ENCODE peak calls at places on chromosomes 4 and X, in nine cellular contexts. R, O, E, L, M, B, W, U and C are unnamed samples.

GRCh38 chrX:123771449-123772064 is 38.7 kb upstream of the THOC2 start:
- DNase-seq in W (no peak), L (no peak), U (no peak), R (no peak), B (no peak), E (no peak), O (no peak), M (no peak), C (no peak)

GRCh38 chr4:156294577-156294976 is 340.9 kb upstream of the CTSO start:
- DNase-seq in W (peak; percentile 4), E (no peak), B (peak; percentile 93), U (peak; percentile 32), R (peak; percentile 77), L (peak; percentile 17), O (no peak), M (peak; percentile 92), C (peak; percentile 91)

GRCh38 chr4:163622351-163623051 is 128.0 kb downstream of the TMA16 start:
- DNase-seq in E (no peak), U (no peak), M (no peak), B (no peak), R (no peak), O (no peak), L (no peak), W (no peak), C (no peak)

GRCh38 chrX:41921492-41922124 is 1.7 kb downstream of the CASK start:
- DNase-seq in E (no peak), W (no peak), B (peak; percentile 73), R (peak; percentile 6), L (no peak), O (no peak), U (no peak), M (peak; percentile 6), C (peak; percentile 38)

GRCh38 chr4:142696334-142697122 is 149.6 kb downstream of the INPP4B start:
- DNase-seq in O (peak; percentile 32), U (no peak), E (no peak), W (no peak), B (no peak), R (no peak), M (no peak), L (no peak), C (no peak)

GRCh38 chr4:42492977-42493376 is 95.7 kb downstream of the SHISA3 start:
- DNase-seq in R (no peak), O (no peak), U (no peak), L (no peak), B (no peak), W (no peak), M (no peak), E (no peak), C (no peak)

GRCh38 chr4:174119051-174119450 is 164.4 kb downstream of the FBXO8 start:
- DNase-seq in L (no peak), W (no peak), U (no peak), M (peak; percentile 52), O (no peak), R (no peak), E (no peak), B (peak; percentile 87), C (peak; percentile 72)

GRCh38 chr4:56628592-56628991 is 52.5 kb downstream of the HOPX start:
- DNase-seq in L (no peak), O (no peak), U (no peak), M (no peak), R (no peak), E (no peak), B (no peak), W (no peak), C (no peak)

GRCh38 chr4:182969651-182970279 is 52.6 kb upstream of the DCTD start:
- DNase-seq in O (peak; percentile 3), W (no peak), M (no peak), L (no peak), U (peak; percentile 26), B (no peak), E (no peak), R (no peak), C (no peak)

GRCh38 chrX:821311-822178 is 191.0 kb downstream of the SHOX start:
- DNase-seq in R (no peak), M (no peak), B (peak; percentile 6), L (no peak), O (no peak), E (no peak), W (no peak), U (no peak), C (no peak)

GRCh38 chrX:71536285-71536684 is 3.4 kb downstream of the OGT start:
- DNase-seq in U (no peak), B (no peak), O (peak; percentile 13), R (no peak), M (peak; percentile 2), E (no peak), L (no peak), W (no peak), C (no peak)

GRCh38 chr4:56129431-56129861 is 180.7 kb downstream of the CEP135 start:
- DNase-seq in B (peak; percentile 58), E (no peak), W (no peak), R (no peak), M (no peak), L (no peak), U (peak; percentile 5), O (peak; percentile 32), C (peak; percentile 7)

GRCh38 chr4:95563638-95564337 is 15.0 kb upstream of the UNC5C start:
- DNase-seq in M (no peak), W (no peak), U (no peak), L (no peak), R (no peak), E (no peak), O (no peak), B (no peak), C (no peak)

GRCh38 chr4:31086771-31087330 is 366.7 kb downstream of the PCDH7 start:
- DNase-seq in L (no peak), B (no peak), E (no peak), M (no peak), O (no peak), U (no peak), W (no peak), R (no peak), C (no peak)

GRCh38 chrX:41526925-41527324 is 79.8 kb downstream of the NYX start:
- DNase-seq in R (no peak), B (no peak), M (peak; percentile 74), O (no peak), E (no peak), W (no peak), U (no peak), L (no peak), C (peak; percentile 76)

GRCh38 chr4:111991797-111992196 is 153.5 kb upstream of the FAM241A start:
- DNase-seq in W (no peak), E (no peak), L (no peak), M (peak; percentile 17), O (no peak), U (no peak), R (peak; percentile 54), B (peak; percentile 67), C (peak; percentile 81)

GRCh38 chr4:86594559-86595425 is 677 bp downstream of the PTPN13 start:
- DNase-seq in R (peak; percentile 15), O (peak; percentile 48), E (no peak), W (peak; percentile 46), B (peak; percentile 75), U (peak; percentile 25), L (peak; percentile 17), M (peak; percentile 89), C (peak; percentile 71)

GRCh38 chr4:172892300-172892699 is 276.3 kb upstream of the GALNT7 start:
- DNase-seq in O (no peak), R (no peak), U (no peak), W (no peak), E (no peak), B (peak; percentile 28), L (no peak), M (peak; percentile 7), C (no peak)

GRCh38 chr4:8345946-8346814 is 76.6 kb downstream of the HTRA3 start:
- DNase-seq in L (no peak), R (no peak), B (no peak), U (no peak), E (no peak), M (no peak), O (no peak), W (no peak), C (no peak)

GRCh38 chrX:2578864-2579263 is 78.1 kb upstream of the DHRSX start:
- DNase-seq in L (no peak), W (no peak), U (no peak), R (no peak), B (no peak), M (no peak), O (no peak), E (no peak), C (no peak)

GRCh38 chrX:115311666-115312065 is 22.2 kb downstream of the LUZP4 start:
- DNase-seq in E (no peak), R (no peak), W (no peak), B (no peak), U (no peak), O (peak; percentile 15), L (no peak), M (no peak), C (no peak)

GRCh38 chr4:79209822-79210635 is 115.8 kb downstream of the NAA11 start:
- DNase-seq in L (no peak), U (no peak), E (no peak), M (no peak), B (peak; percentile 60), W (no peak), R (no peak), O (no peak), C (peak; percentile 29)

GRCh38 chr4:4216668-4217067 is 10.1 kb downstream of the OTOP1 start:
- DNase-seq in U (no peak), L (no peak), M (peak; percentile 54), W (no peak), O (no peak), E (no peak), R (no peak), B (peak; percentile 27), C (peak; percentile 68)

GRCh38 chr4:115126487-115126886 is 13.1 kb upstream of the NDST4 start:
- DNase-seq in W (no peak), R (no peak), O (peak; percentile 6), B (no peak), L (no peak), M (no peak), E (no peak), U (peak; percentile 71), C (no peak)

GRCh38 chrX:143669395-143669794 is 33.5 kb upstream of the SLITRK4 start:
- DNase-seq in U (peak; percentile 20), E (no peak), B (peak; percentile 16), L (no peak), M (no peak), R (peak; percentile 34), O (no peak), W (no peak), C (no peak)

GRCh38 chr4:2364654-2365053 is 53.8 kb downstream of the ZFYVE28 start:
- DNase-seq in W (no peak), B (peak; percentile 53), R (no peak), M (peak; percentile 60), U (no peak), L (no peak), E (peak; percentile 61), O (peak; percentile 50), C (no peak)